ENCODE peak calls at places on chromosomes 16 and 17, in six cellular contexts. Q is tibial nerve, E is GM19239, V is GM12864, W is HT-29, H is NCI-H1694. K is an unnamed sample.

GRCh38 chr16:66891797-66892196 is 11.5 kb downstream of the PDP2 start:
- DNase-seq in H (no peak), W (no peak), E (no peak), Q (no peak), V (no peak), K (no peak)

GRCh38 chr17:15092762-15093161 is 172.4 kb downstream of the PMP22 start:
- DNase-seq in Q (no peak), W (no peak), V (no peak), E (no peak), H (no peak), K (no peak)

GRCh38 chr17:73799091-73799490 is 154.8 kb upstream of the SDK2 start:
- DNase-seq in H (no peak), W (no peak), V (no peak), E (no peak), Q (no peak), K (no peak)

GRCh38 chr16:1991135-1991551 is 1.4 kb downstream of the SYNGR3 start:
- DNase-seq in H (no peak), W (no peak), Q (no peak), E (peak; percentile 82), V (peak; percentile 68), K (no peak)

GRCh38 chr17:72388765-72389473 is 268.1 kb downstream of the SOX9 start:
- DNase-seq in Q (no peak), E (peak; percentile 44), W (no peak), H (no peak), V (no peak), K (no peak)

GRCh38 chr17:50060951-50061712 is 5.2 kb downstream of the ITGA3 start:
- DNase-seq in W (peak; percentile 62), Q (no peak), V (no peak), E (no peak), H (no peak), K (peak; percentile 34)

GRCh38 chr17:76268015-76268749 is 3.0 kb downstream of the UBALD2 start:
- DNase-seq in E (no peak), Q (peak; percentile 70), H (peak; percentile 54), V (no peak), W (no peak), K (no peak)

GRCh38 chr17:81845361-81845760 is 10.5 kb upstream of the PPP1R27 start:
- DNase-seq in W (no peak), E (no peak), H (no peak), V (no peak), Q (no peak), K (no peak)

K was measured in cerebellar cortex.